ENCODE peak calls at places on chromosome 13, in four cellular contexts. K is left ventricle myocardium inferior, M is IMR-90, Z is Peyer's patch. Q is an unnamed sample.
A peak's percentile ranks its signal among the peaks of the same experiment; 100 is the strongest.

GRCh38 chr13:33319859-33320258 is 34.3 kb upstream of the STARD13 start:
- DNase-seq in Z (no peak), K (no peak), M (no peak), Q (no peak)

GRCh38 chr13:48214519-48215121 is 18.4 kb upstream of the ITM2B start:
- DNase-seq in K (no peak), Z (no peak), M (no peak), Q (no peak)

GRCh38 chr13:70842062-70842644 is 733.9 kb upstream of the KLHL1 start:
- DNase-seq in M (no peak), Z (no peak), K (no peak), Q (no peak)

GRCh38 chr13:92804346-92804745 is 422.3 kb upstream of the GPC6 start:
- DNase-seq in M (peak; percentile 64), K (no peak), Z (no peak), Q (no peak)

GRCh38 chr13:90717451-90717936 is 630.0 kb upstream of the MIR17HG start:
- DNase-seq in M (peak; percentile 10), Z (no peak), K (no peak), Q (no peak)

GRCh38 chr13:87234981-87235380 is 436.2 kb upstream of the SLITRK5 start:
- DNase-seq in K (no peak), Z (no peak), M (peak; percentile 64), Q (no peak)

GRCh38 chr13:70747305-70747704 is 639.1 kb upstream of the KLHL1 start:
- DNase-seq in K (no peak), M (no peak), Z (no peak), Q (no peak)

GRCh38 chr13:35481777-35482176 is 5.3 kb upstream of the MAB21L1 start:
- DNase-seq in K (no peak), Z (no peak), M (no peak), Q (no peak)

GRCh38 chr13:44575741-44576395 is at the start of gene TSC22D1:
- DNase-seq in M (peak; percentile 56), Z (peak; percentile 78), K (peak; percentile 42), Q (peak; percentile 49)

GRCh38 chr13:56515441-56515840 is 625.3 kb upstream of the PRR20A start:
- DNase-seq in K (no peak), M (no peak), Z (no peak), Q (no peak)

GRCh38 chr13:109693213-109693612 is 93.2 kb downstream of the IRS2 start:
- DNase-seq in K (no peak), M (no peak), Z (no peak), Q (no peak)

GRCh38 chr13:105918842-105919741 is 616.4 kb downstream of the EFNB2 start:
- DNase-seq in Z (peak; percentile 84), M (peak; percentile 82), K (no peak), Q (no peak)

GRCh38 chr13:30308548-30308947 is 1.2 kb upstream of the KATNAL1 start:
- DNase-seq in M (peak; percentile 41), K (no peak), Z (no peak), Q (no peak)

GRCh38 chr13:75250526-75251183 is 231.3 kb downstream of the TBC1D4 start:
- DNase-seq in M (peak; percentile 83), Z (no peak), K (no peak), Q (no peak)

GRCh38 chr13:105327727-105328126 is 1207.7 kb downstream of the EFNB2 start:
- DNase-seq in Z (no peak), K (no peak), M (peak; percentile 47), Q (no peak)

GRCh38 chr13:41645313-41645712 is 188.0 kb downstream of the RGCC start:
- DNase-seq in K (no peak), Z (peak; percentile 47), M (peak; percentile 90), Q (no peak)

GRCh38 chr13:61685683-61686013 is 270.0 kb upstream of the PCDH20 start:
- DNase-seq in Z (no peak), M (no peak), K (no peak), Q (no peak)

GRCh38 chr13:43245374-43245964 is 222.1 kb downstream of the DNAJC15 start:
- DNase-seq in Z (no peak), M (peak; percentile 92), K (no peak), Q (no peak)

GRCh38 chr13:59962343-59962742 is 201.4 kb downstream of the DIAPH3 start:
- DNase-seq in K (no peak), M (no peak), Z (no peak), Q (no peak)

GRCh38 chr13:73672492-73672891 is 461.7 kb downstream of the KLF12 start:
- DNase-seq in M (no peak), K (no peak), Z (no peak), Q (no peak)

GRCh38 chr13:99687728-99688397 is 186.6 kb downstream of the TM9SF2 start:
- DNase-seq in M (no peak), Z (no peak), K (no peak), Q (no peak)

GRCh38 chr13:95355491-95355890 is 54.2 kb upstream of the ABCC4 start:
- DNase-seq in M (peak; percentile 78), K (no peak), Z (no peak), Q (no peak)

GRCh38 chr13:59332966-59333365 is 830.8 kb downstream of the DIAPH3 start:
- DNase-seq in M (no peak), Z (no peak), K (no peak), Q (no peak)

GRCh38 chr13:27313742-27314141 is 43.1 kb downstream of the RASL11A start:
- DNase-seq in K (no peak), M (peak; percentile 22), Z (no peak), Q (no peak)

GRCh38 chr13:76829572-76830327 is 56.5 kb downstream of the KCTD12 start:
- DNase-seq in K (peak; percentile 42), M (no peak), Z (no peak), Q (no peak)

GRCh38 chr13:107289540-107289939 is 721.6 kb upstream of the ARGLU1 start:
- DNase-seq in Z (no peak), M (peak; percentile 81), K (no peak), Q (no peak)

GRCh38 chr13:30421093-30422055 is 919 bp upstream of the UBE2L5 start:
- DNase-seq in Z (peak; percentile 82), M (peak; percentile 80), K (peak; percentile 89), Q (peak; percentile 26)

GRCh38 chr13:52162279-52163101 is 3.1 kb upstream of the NEK3 start:
- DNase-seq in Z (no peak), M (peak; percentile 70), K (no peak), Q (no peak)

GRCh38 chr13:113429608-113429985 is 23.7 kb downstream of the ADPRHL1 start:
- DNase-seq in K (no peak), Z (no peak), M (no peak), Q (no peak)
- H3K4me1 ChIP-seq in K (peaks cover 30% of the 10 kb centered on the region), Z (no peaks in the 10 kb centered on the region), M (peaks cover 6% of the 10 kb centered on the region), Q (no peaks in the 10 kb centered on the region)

DNA sequence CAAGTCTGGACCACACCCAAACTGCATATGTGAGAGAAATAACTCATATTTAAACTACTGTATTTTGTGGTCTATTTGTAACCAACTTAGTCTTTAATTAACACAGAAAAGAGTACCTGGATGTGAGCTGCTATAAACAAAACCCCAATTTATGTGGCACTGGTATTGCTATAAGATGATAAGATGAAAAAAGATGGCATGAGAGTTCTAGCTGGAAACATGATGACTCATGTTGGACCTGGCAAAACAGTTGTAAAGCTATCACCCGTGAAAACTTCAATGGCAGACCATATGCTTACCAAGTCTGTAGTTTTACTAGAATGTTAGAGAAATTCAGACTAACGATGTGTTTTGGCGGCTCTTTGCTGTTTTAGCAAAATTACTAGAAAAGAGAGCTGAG is 69.6 kb upstream of the PCDH9 start:
- DNase-seq in M (peak; percentile 38), Z (no peak), K (no peak), Q (no peak)
- H3K27ac ChIP-seq in M (peak overlapping the region; percentile 19), Z (no peak overlapping the region), K (no peak overlapping the region), Q (no peak overlapping the region)

GRCh38 chr13:46373623-46374022 is 13.4 kb downstream of the RUBCNL start:
- DNase-seq in M (no peak), Z (peak; percentile 54), K (no peak), Q (no peak)
- H3K4me1 ChIP-seq in M (peaks cover 2% of the 10 kb centered on the region), Z (no peaks in the 10 kb centered on the region), K (no peaks in the 10 kb centered on the region), Q (no peaks in the 10 kb centered on the region)

DNA sequence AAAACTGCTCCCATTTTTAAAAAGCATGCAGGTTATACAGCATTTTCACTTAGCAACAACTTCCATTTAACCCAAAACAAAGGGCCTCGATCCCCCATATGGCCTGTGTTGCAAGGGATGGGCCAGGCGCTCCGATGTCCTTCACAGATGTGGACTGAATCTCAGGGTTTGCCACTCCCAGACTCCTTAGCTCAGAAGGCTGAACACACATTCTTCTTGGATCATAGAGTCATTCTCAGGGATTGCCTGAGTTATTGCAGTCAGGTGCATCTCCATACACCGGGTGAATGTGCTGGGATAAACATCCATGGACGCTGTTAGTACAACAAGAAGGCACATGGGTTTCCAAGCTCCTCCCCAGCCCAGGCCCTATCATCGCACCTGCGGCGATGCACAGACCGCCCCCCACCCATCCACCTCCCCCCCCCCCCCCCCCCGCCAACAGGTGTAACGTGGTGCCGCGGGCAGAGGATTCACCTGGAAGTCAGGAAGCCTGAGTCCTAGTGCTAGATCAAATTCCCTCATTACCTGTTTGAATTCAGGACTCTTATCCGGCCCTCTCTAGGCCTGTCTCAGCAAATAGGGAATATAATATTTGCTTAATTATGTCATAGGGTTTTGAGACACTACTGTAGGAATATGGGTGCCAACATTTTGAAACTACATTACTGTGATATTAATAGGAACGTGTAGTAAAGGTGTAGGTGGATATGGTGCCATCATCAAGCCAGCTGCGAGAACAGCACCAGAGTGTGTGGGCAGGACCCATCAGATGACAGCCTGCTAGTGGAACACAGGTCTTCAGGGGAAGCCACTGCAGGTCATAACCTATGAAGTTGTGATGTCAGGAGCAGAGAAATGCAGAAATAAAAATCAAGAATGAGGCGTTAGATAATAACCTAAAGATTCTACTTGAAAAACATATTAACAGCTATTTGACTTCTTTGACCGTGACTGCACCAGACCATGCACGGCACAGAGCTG is 110.9 kb downstream of the SACS start:
- DNase-seq in Z (no peak), K (no peak), M (peak; percentile 6), Q (no peak)
- H3K27ac ChIP-seq in Z (no peak overlapping the region), K (no peak overlapping the region), M (peak overlapping the region; percentile 97), Q (no peak overlapping the region)

Q was measured in effector memory CD4-positive, alpha-beta T cell.